ENCODE peak calls at places on chromosomes 13 and 19, in ten cellular contexts. One of them, this sample, is unnamed.

GRCh38 chr13:26628706-26629105 is 71.2 kb downstream of the WASF3 start:
- DNase-seq in iPS DF 6.9: no peak
- DNase-seq in SJSA1: no peak
- DNase-seq in CD8-positive, alpha-beta memory T cell: no peak
- DNase-seq in OCI-LY7: peak; percentile 10
- DNase-seq in tibial artery: no peak
- DNase-seq in heart left ventricle: no peak
- DNase-seq in pancreas: no peak
- DNase-seq in mesendoderm: peak; percentile 63
- DNase-seq in colonic mucosa: peak; percentile 30
- DNase-seq in this sample: no peak

GRCh38 chr19:1882786-1883692 is 2.3 kb downstream of the ABHD17A start:
- DNase-seq in OCI-LY7: no peak
- DNase-seq in colonic mucosa: no peak
- DNase-seq in heart left ventricle: no peak
- DNase-seq in CD8-positive, alpha-beta memory T cell: no peak
- DNase-seq in mesendoderm: no peak
- DNase-seq in tibial artery: no peak
- DNase-seq in iPS DF 6.9: no peak
- DNase-seq in SJSA1: no peak
- DNase-seq in pancreas: no peak
- DNase-seq in this sample: no peak

GRCh38 chr19:4930664-4931063 is 21.4 kb downstream of the UHRF1 start:
- DNase-seq in pancreas: no peak
- DNase-seq in iPS DF 6.9: no peak
- DNase-seq in heart left ventricle: no peak
- DNase-seq in colonic mucosa: no peak
- DNase-seq in CD8-positive, alpha-beta memory T cell: no peak
- DNase-seq in mesendoderm: no peak
- DNase-seq in tibial artery: no peak
- DNase-seq in SJSA1: no peak
- DNase-seq in OCI-LY7: no peak
- DNase-seq in this sample: no peak

GRCh38 chr19:47124937-47125668 is 5.5 kb upstream of the SAE1 start:
- DNase-seq in mesendoderm: peak; percentile 93
- DNase-seq in CD8-positive, alpha-beta memory T cell: peak; percentile 39
- DNase-seq in pancreas: no peak
- DNase-seq in OCI-LY7: peak; percentile 74
- DNase-seq in heart left ventricle: no peak
- DNase-seq in SJSA1: peak; percentile 47
- DNase-seq in tibial artery: no peak
- DNase-seq in iPS DF 6.9: no peak
- DNase-seq in colonic mucosa: no peak
- DNase-seq in this sample: no peak

GRCh38 chr13:100470841-100471505 is 117.6 kb downstream of the GGACT start:
- DNase-seq in tibial artery: no peak
- DNase-seq in iPS DF 6.9: no peak
- DNase-seq in CD8-positive, alpha-beta memory T cell: no peak
- DNase-seq in SJSA1: no peak
- DNase-seq in pancreas: no peak
- DNase-seq in OCI-LY7: no peak
- DNase-seq in colonic mucosa: no peak
- DNase-seq in heart left ventricle: no peak
- DNase-seq in mesendoderm: no peak
- DNase-seq in this sample: no peak

GRCh38 chr13:94345374-94346195 is 133.9 kb downstream of the DCT start:
- DNase-seq in OCI-LY7: peak; percentile 1
- DNase-seq in heart left ventricle: no peak
- DNase-seq in mesendoderm: peak; percentile 29
- DNase-seq in iPS DF 6.9: no peak
- DNase-seq in CD8-positive, alpha-beta memory T cell: peak; percentile 37
- DNase-seq in colonic mucosa: no peak
- DNase-seq in SJSA1: no peak
- DNase-seq in pancreas: no peak
- DNase-seq in tibial artery: no peak
- DNase-seq in this sample: no peak

GRCh38 chr13:95954266-95954665 is 98.9 kb downstream of the UGGT2 start:
- DNase-seq in SJSA1: no peak
- DNase-seq in CD8-positive, alpha-beta memory T cell: no peak
- DNase-seq in pancreas: no peak
- DNase-seq in colonic mucosa: no peak
- DNase-seq in OCI-LY7: no peak
- DNase-seq in tibial artery: no peak
- DNase-seq in iPS DF 6.9: peak; percentile 33
- DNase-seq in heart left ventricle: no peak
- DNase-seq in mesendoderm: peak; percentile 83
- DNase-seq in this sample: no peak

GRCh38 chr19:7386308-7386707 is 37.6 kb downstream of the ARHGEF18 start:
- DNase-seq in colonic mucosa: no peak
- DNase-seq in CD8-positive, alpha-beta memory T cell: no peak
- DNase-seq in SJSA1: no peak
- DNase-seq in tibial artery: no peak
- DNase-seq in OCI-LY7: no peak
- DNase-seq in pancreas: no peak
- DNase-seq in iPS DF 6.9: no peak
- DNase-seq in mesendoderm: peak; percentile 59
- DNase-seq in heart left ventricle: no peak
- DNase-seq in this sample: no peak

GRCh38 chr19:4379383-4380253 is 20.7 kb downstream of the SH3GL1 start:
- DNase-seq in pancreas: peak; percentile 87
- DNase-seq in iPS DF 6.9: no peak
- DNase-seq in tibial artery: peak; percentile 55
- DNase-seq in heart left ventricle: no peak
- DNase-seq in SJSA1: peak; percentile 41
- DNase-seq in OCI-LY7: peak; percentile 16
- DNase-seq in CD8-positive, alpha-beta memory T cell: peak; percentile 17
- DNase-seq in colonic mucosa: no peak
- DNase-seq in mesendoderm: no peak
- DNase-seq in this sample: peak; percentile 53

GRCh38 chr13:35794734-35795389 is 318.4 kb upstream of the MAB21L1 start:
- DNase-seq in mesendoderm: no peak
- DNase-seq in pancreas: no peak
- DNase-seq in colonic mucosa: no peak
- DNase-seq in CD8-positive, alpha-beta memory T cell: no peak
- DNase-seq in iPS DF 6.9: no peak
- DNase-seq in OCI-LY7: no peak
- DNase-seq in heart left ventricle: no peak
- DNase-seq in tibial artery: no peak
- DNase-seq in SJSA1: no peak
- DNase-seq in this sample: no peak

GRCh38 chr13:41459754-41460111 is 2.4 kb downstream of the RGCC start:
- DNase-seq in SJSA1: no peak
- DNase-seq in OCI-LY7: peak; percentile 58
- DNase-seq in CD8-positive, alpha-beta memory T cell: no peak
- DNase-seq in colonic mucosa: no peak
- DNase-seq in pancreas: no peak
- DNase-seq in iPS DF 6.9: no peak
- DNase-seq in heart left ventricle: no peak
- DNase-seq in mesendoderm: no peak
- DNase-seq in tibial artery: no peak
- DNase-seq in this sample: no peak

GRCh38 chr19:15199652-15200574 is 882 bp downstream of the NOTCH3 start:
- DNase-seq in colonic mucosa: no peak
- DNase-seq in CD8-positive, alpha-beta memory T cell: no peak
- DNase-seq in iPS DF 6.9: no peak
- DNase-seq in mesendoderm: peak; percentile 89
- DNase-seq in SJSA1: no peak
- DNase-seq in tibial artery: peak; percentile 84
- DNase-seq in heart left ventricle: no peak
- DNase-seq in pancreas: no peak
- DNase-seq in OCI-LY7: no peak
- DNase-seq in this sample: no peak

GRCh38 chr13:93233997-93234416 is 7.4 kb downstream of the GPC6 start:
- DNase-seq in heart left ventricle: no peak
- DNase-seq in CD8-positive, alpha-beta memory T cell: no peak
- DNase-seq in SJSA1: no peak
- DNase-seq in colonic mucosa: no peak
- DNase-seq in pancreas: no peak
- DNase-seq in mesendoderm: peak; percentile 84
- DNase-seq in OCI-LY7: peak; percentile 3
- DNase-seq in tibial artery: no peak
- DNase-seq in iPS DF 6.9: no peak
- DNase-seq in this sample: no peak

GRCh38 chr13:114135731-114136171 is 3.3 kb upstream of the RASA3 start:
- DNase-seq in SJSA1: no peak
- DNase-seq in tibial artery: peak; percentile 53
- DNase-seq in heart left ventricle: no peak
- DNase-seq in OCI-LY7: no peak
- DNase-seq in colonic mucosa: no peak
- DNase-seq in iPS DF 6.9: no peak
- DNase-seq in mesendoderm: peak; percentile 41
- DNase-seq in pancreas: no peak
- DNase-seq in CD8-positive, alpha-beta memory T cell: no peak
- DNase-seq in this sample: peak; percentile 3

GRCh38 chr19:22619371-22619770 is 14.8 kb upstream of the ZNF492 start:
- DNase-seq in CD8-positive, alpha-beta memory T cell: no peak
- DNase-seq in colonic mucosa: no peak
- DNase-seq in tibial artery: no peak
- DNase-seq in iPS DF 6.9: no peak
- DNase-seq in mesendoderm: no peak
- DNase-seq in OCI-LY7: no peak
- DNase-seq in heart left ventricle: peak; percentile 47
- DNase-seq in SJSA1: no peak
- DNase-seq in pancreas: no peak
- DNase-seq in this sample: peak; percentile 72

GRCh38 chr19:51179297-51179696 is 37.2 kb downstream of the SIGLEC7 start:
- DNase-seq in CD8-positive, alpha-beta memory T cell: no peak
- DNase-seq in OCI-LY7: no peak
- DNase-seq in pancreas: no peak
- DNase-seq in mesendoderm: no peak
- DNase-seq in SJSA1: no peak
- DNase-seq in colonic mucosa: no peak
- DNase-seq in heart left ventricle: no peak
- DNase-seq in iPS DF 6.9: no peak
- DNase-seq in tibial artery: no peak
- DNase-seq in this sample: no peak

GRCh38 chr13:89514534-89515312 is 1832.8 kb upstream of the MIR17HG start:
- DNase-seq in tibial artery: no peak
- DNase-seq in SJSA1: no peak
- DNase-seq in CD8-positive, alpha-beta memory T cell: no peak
- DNase-seq in colonic mucosa: no peak
- DNase-seq in heart left ventricle: no peak
- DNase-seq in OCI-LY7: no peak
- DNase-seq in pancreas: no peak
- DNase-seq in mesendoderm: peak; percentile 71
- DNase-seq in iPS DF 6.9: no peak
- DNase-seq in this sample: no peak

GRCh38 chr13:85806553-85807175 is 7.4 kb upstream of the SLITRK6 start:
- DNase-seq in tibial artery: no peak
- DNase-seq in colonic mucosa: no peak
- DNase-seq in SJSA1: no peak
- DNase-seq in mesendoderm: peak; percentile 40
- DNase-seq in iPS DF 6.9: peak; percentile 7
- DNase-seq in pancreas: no peak
- DNase-seq in CD8-positive, alpha-beta memory T cell: no peak
- DNase-seq in OCI-LY7: peak; percentile 65
- DNase-seq in heart left ventricle: no peak
- DNase-seq in this sample: no peak

DNA sequence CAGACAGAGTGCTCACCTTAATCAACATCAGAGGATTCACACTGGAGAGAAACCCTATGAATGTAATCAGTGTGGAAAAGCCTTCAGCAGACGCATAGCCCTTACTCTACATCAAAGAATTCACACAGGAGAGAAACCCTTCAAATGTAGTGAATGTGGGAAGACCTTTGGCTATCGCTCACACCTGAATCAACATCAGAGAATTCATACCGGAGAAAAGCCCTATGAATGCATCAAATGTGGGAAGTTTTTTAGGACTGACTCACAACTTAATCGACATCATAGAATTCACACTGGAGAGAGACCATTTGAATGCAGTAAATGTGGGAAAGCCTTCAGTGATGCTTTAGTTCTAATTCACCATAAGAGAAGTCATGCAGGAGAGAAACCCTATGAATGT is 18.3 kb downstream of the ZNF527 start:
- DNase-seq in OCI-LY7: no peak
- DNase-seq in mesendoderm: peak; percentile 13
- DNase-seq in heart left ventricle: no peak
- DNase-seq in CD8-positive, alpha-beta memory T cell: no peak
- DNase-seq in SJSA1: no peak
- DNase-seq in pancreas: no peak
- DNase-seq in colonic mucosa: no peak
- DNase-seq in tibial artery: no peak
- DNase-seq in iPS DF 6.9: no peak
- DNase-seq in this sample: no peak
- H3K4me3 ChIP-seq in OCI-LY7: no peak overlapping the region
- H3K4me3 ChIP-seq in mesendoderm: peak overlapping the region; percentile 7
- H3K4me3 ChIP-seq in heart left ventricle: no peak overlapping the region
- H3K4me3 ChIP-seq in CD8-positive, alpha-beta memory T cell: peak overlapping the region; percentile 9
- H3K4me3 ChIP-seq in SJSA1: no peak overlapping the region
- H3K4me3 ChIP-seq in pancreas: no peak overlapping the region
- H3K4me3 ChIP-seq in colonic mucosa: no peak overlapping the region
- H3K4me3 ChIP-seq in tibial artery: no peak overlapping the region
- H3K4me3 ChIP-seq in iPS DF 6.9: no peak overlapping the region
- H3K4me3 ChIP-seq in this sample: peak overlapping the region; percentile 5

DNA sequence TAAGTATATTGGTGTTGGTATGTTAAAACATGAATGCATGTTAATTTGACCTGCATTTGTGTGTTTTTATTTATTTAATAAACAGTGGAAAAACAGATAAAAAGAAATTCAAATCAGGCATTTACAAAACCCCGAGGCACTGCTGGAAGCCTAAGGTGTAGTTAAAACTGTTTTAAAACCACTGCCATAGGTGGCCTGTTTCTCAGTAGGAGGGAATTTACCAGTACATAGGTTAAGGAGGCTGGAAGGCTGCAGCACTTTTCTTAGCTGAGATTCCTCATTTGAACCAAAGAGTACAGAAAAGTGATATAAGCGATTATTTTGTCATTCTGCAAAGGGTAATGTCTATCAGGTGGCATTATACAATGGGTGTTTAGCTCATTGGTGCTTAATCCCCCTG is 99.6 kb downstream of the PAN3 start:
- DNase-seq in tibial artery: no peak
- DNase-seq in pancreas: no peak
- DNase-seq in CD8-positive, alpha-beta memory T cell: no peak
- DNase-seq in colonic mucosa: no peak
- DNase-seq in OCI-LY7: no peak
- DNase-seq in mesendoderm: peak; percentile 16
- DNase-seq in iPS DF 6.9: no peak
- DNase-seq in heart left ventricle: no peak
- DNase-seq in SJSA1: no peak
- DNase-seq in this sample: no peak
- H3K27ac ChIP-seq in tibial artery: no peak overlapping the region
- H3K27ac ChIP-seq in pancreas: no peak overlapping the region
- H3K27ac ChIP-seq in CD8-positive, alpha-beta memory T cell: no peak overlapping the region
- H3K27ac ChIP-seq in colonic mucosa: no peak overlapping the region
- H3K27ac ChIP-seq in OCI-LY7: no peak overlapping the region
- H3K27ac ChIP-seq in mesendoderm: no peak overlapping the region
- H3K27ac ChIP-seq in iPS DF 6.9: no peak overlapping the region
- H3K27ac ChIP-seq in heart left ventricle: no peak overlapping the region
- H3K27ac ChIP-seq in SJSA1: no peak overlapping the region
- H3K27ac ChIP-seq in this sample: no peak overlapping the region

GRCh38 chr13:61391426-61391825 is 24.2 kb downstream of the PCDH20 start:
- DNase-seq in iPS DF 6.9: no peak
- DNase-seq in pancreas: no peak
- DNase-seq in colonic mucosa: no peak
- DNase-seq in CD8-positive, alpha-beta memory T cell: no peak
- DNase-seq in heart left ventricle: no peak
- DNase-seq in OCI-LY7: no peak
- DNase-seq in tibial artery: no peak
- DNase-seq in mesendoderm: no peak
- DNase-seq in SJSA1: no peak
- DNase-seq in this sample: no peak
- H3K4me3 ChIP-seq in iPS DF 6.9: no peak overlapping the region
- H3K4me3 ChIP-seq in pancreas: no peak overlapping the region
- H3K4me3 ChIP-seq in colonic mucosa: no peak overlapping the region
- H3K4me3 ChIP-seq in CD8-positive, alpha-beta memory T cell: no peak overlapping the region
- H3K4me3 ChIP-seq in heart left ventricle: no peak overlapping the region
- H3K4me3 ChIP-seq in OCI-LY7: no peak overlapping the region
- H3K4me3 ChIP-seq in tibial artery: no peak overlapping the region
- H3K4me3 ChIP-seq in mesendoderm: no peak overlapping the region
- H3K4me3 ChIP-seq in SJSA1: no peak overlapping the region
- H3K4me3 ChIP-seq in this sample: no peak overlapping the region

GRCh38 chr19:27759896-27760295 is 1453.1 kb downstream of the UQCRFS1 start:
- DNase-seq in colonic mucosa: no peak
- DNase-seq in OCI-LY7: no peak
- DNase-seq in pancreas: no peak
- DNase-seq in tibial artery: no peak
- DNase-seq in mesendoderm: no peak
- DNase-seq in CD8-positive, alpha-beta memory T cell: no peak
- DNase-seq in SJSA1: no peak
- DNase-seq in iPS DF 6.9: no peak
- DNase-seq in heart left ventricle: no peak
- DNase-seq in this sample: no peak
- H3K27ac ChIP-seq in colonic mucosa: no peak overlapping the region
- H3K27ac ChIP-seq in OCI-LY7: no peak overlapping the region
- H3K27ac ChIP-seq in pancreas: no peak overlapping the region
- H3K27ac ChIP-seq in tibial artery: no peak overlapping the region
- H3K27ac ChIP-seq in mesendoderm: no peak overlapping the region
- H3K27ac ChIP-seq in CD8-positive, alpha-beta memory T cell: no peak overlapping the region
- H3K27ac ChIP-seq in SJSA1: no peak overlapping the region
- H3K27ac ChIP-seq in iPS DF 6.9: no peak overlapping the region
- H3K27ac ChIP-seq in heart left ventricle: no peak overlapping the region
- H3K27ac ChIP-seq in this sample: no peak overlapping the region